ENCODE peak calls at places on chromosome 12, in four cellular contexts. T is activated B cell treated with CpG ODN at 0.5 μM for 24 hours, O is WERI-Rb-1, D is uterus. B is an unnamed sample.

GRCh38 chr12:108578813-108579212 is 16.4 kb downstream of the ISCU start:
- DNase-seq in T (no peak), D (peak), O (no peak), B (no peak)

GRCh38 chr12:115306380-115306779 is 622.4 kb upstream of the TBX3 start:
- DNase-seq in D (no peak), T (no peak), O (no peak), B (no peak)

GRCh38 chr12:55723516-55724225 is 3.5 kb downstream of the RDH5 start:
- DNase-seq in D (no peak), T (no peak), O (no peak), B (no peak)

GRCh38 chr12:128813392-128813791 is 10.4 kb downstream of the SLC15A4 start:
- DNase-seq in O (no peak), D (no peak), T (no peak), B (no peak)

GRCh38 chr12:48329199-48329939 is 21.4 kb downstream of the ZNF641 start:
- DNase-seq in T (no peak), D (no peak), O (no peak), B (no peak)

GRCh38 chr12:45622210-45622937 is 107.1 kb upstream of the ARID2 start:
- DNase-seq in O (no peak), D (no peak), T (no peak), B (no peak)

GRCh38 chr12:7068240-7068993 is 7.9 kb downstream of the C1S start:
- DNase-seq in O (peak), T (no peak), D (no peak), B (no peak)

GRCh38 chr12:45189766-45190403 is 26.0 kb upstream of the ANO6 start:
- DNase-seq in O (no peak), D (no peak), T (no peak), B (no peak)

GRCh38 chr12:104502662-104503061 is 45.9 kb downstream of the CHST11 start:
- DNase-seq in O (no peak), D (no peak), T (no peak), B (no peak)

GRCh38 chr12:96766232-96766631 is 140.8 kb upstream of the NEDD1 start:
- DNase-seq in O (no peak), D (no peak), T (no peak), B (no peak)

GRCh38 chr12:3924761-3925160 is 51.6 kb upstream of the PARP11 start:
- DNase-seq in D (no peak), O (no peak), T (no peak), B (no peak)

GRCh38 chr12:93387780-93388179 is 10.1 kb downstream of the NUDT4 start:
- DNase-seq in O (no peak), T (no peak), D (no peak), B (no peak)

GRCh38 chr12:65949986-65950385 is 125.7 kb downstream of the HMGA2 start:
- DNase-seq in T (no peak), O (no peak), D (no peak), B (no peak)

GRCh38 chr12:96327346-96327745 is 72.9 kb downstream of the CDK17 start:
- DNase-seq in O (no peak), T (no peak), D (no peak), B (no peak)

GRCh38 chr12:9134981-9135628 is 19.4 kb upstream of the A2M start:
- DNase-seq in D (no peak), T (no peak), O (no peak), B (no peak)

GRCh38 chr12:97275261-97276197 is 187.1 kb upstream of the RMST start:
- DNase-seq in T (no peak), D (no peak), O (no peak), B (peak)

GRCh38 chr12:26088999-26089398 is 35.8 kb downstream of the BHLHE41 start:
- DNase-seq in D (no peak), T (no peak), O (no peak), B (no peak)

GRCh38 chr12:3371018-3371417 is 120.0 kb upstream of the PRMT8 start:
- DNase-seq in T (no peak), O (no peak), D (no peak), B (no peak)

GRCh38 chr12:111074965-111075364 is 154.6 kb upstream of the MYL2 start:
- DNase-seq in T (no peak), D (no peak), O (peak), B (no peak)

GRCh38 chr12:111078731-111079130 is 158.4 kb upstream of the MYL2 start:
- DNase-seq in D (no peak), T (no peak), O (no peak), B (peak)

GRCh38 chr12:111074559-111074958 is 154.2 kb upstream of the MYL2 start:
- DNase-seq in O (no peak), D (no peak), T (no peak), B (no peak)

GRCh38 chr12:111076199-111076598 is 155.8 kb upstream of the MYL2 start:
- DNase-seq in O (no peak), D (no peak), T (no peak), B (no peak)

DNA sequence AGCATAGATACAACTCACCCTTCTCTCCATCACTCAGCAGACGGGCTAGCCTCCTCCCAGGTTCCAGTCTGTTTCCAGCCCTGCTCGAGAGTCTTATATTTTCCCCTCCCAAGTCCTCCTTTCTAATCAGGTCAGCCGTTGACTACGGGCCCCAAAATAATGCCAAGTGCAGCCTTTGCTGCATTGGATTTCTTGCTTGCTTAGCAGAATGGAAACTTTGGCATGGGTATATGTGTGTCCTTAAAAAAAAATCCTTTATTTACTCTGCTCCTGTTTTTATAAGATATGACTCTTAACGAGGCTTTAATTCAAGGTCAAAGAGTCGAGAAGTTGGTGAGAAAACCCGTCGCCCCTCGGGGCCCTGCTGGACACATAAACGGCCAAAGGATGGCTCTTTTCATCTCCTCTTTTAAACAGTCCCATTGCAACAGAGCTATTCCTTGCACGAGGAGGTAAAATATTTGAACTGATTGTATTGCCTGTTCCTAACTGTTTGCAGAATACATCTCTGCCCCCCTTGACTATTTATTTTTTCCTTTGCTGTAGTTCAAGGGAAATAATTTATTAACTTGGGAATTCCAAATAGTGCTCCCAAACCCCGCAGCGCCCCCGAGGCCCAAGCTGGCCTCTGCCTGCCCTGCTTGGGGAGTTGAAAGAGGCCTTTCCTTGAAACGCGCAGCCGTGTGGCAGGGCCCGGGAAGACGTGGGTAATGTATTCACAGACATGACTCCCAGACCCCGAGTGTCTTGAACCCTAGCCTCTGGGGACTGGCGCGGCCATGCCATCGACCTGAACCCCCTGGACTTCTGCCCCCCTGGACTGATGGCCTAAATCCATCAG is 156.5 kb upstream of the MYL2 start:
- DNase-seq in O (no peak), T (no peak), D (no peak), B (peak)
- TF ChIP-seq CTCF in O (no peak), T (no peak), D (no peak), B (no peak)

GRCh38 chr12:69630191-69630590 is 19.5 kb upstream of the LRRC10 start:
- DNase-seq in D (no peak), O (no peak), T (no peak), B (no peak)

GRCh38 chr12:69633061-69633460 is 22.4 kb upstream of the LRRC10 start:
- DNase-seq in D (no peak), O (no peak), T (no peak), B (no peak)
- TF ChIP-seq CTCF in D (no peak), O (peak), T (no peak), B (no peak)

GRCh38 chr12:24625103-24625502 is 323.8 kb downstream of the BCAT1 start:
- DNase-seq in T (no peak), O (no peak), D (no peak), B (no peak)

GRCh38 chr12:24631691-24632090 is 317.2 kb downstream of the BCAT1 start:
- DNase-seq in D (no peak), O (no peak), T (no peak), B (no peak)

GRCh38 chr12:24630446-24630845 is 318.5 kb downstream of the BCAT1 start:
- DNase-seq in T (no peak), O (no peak), D (no peak), B (no peak)
- TF ChIP-seq CTCF in T (no peak), O (no peak), D (no peak), B (no peak)

DNA sequence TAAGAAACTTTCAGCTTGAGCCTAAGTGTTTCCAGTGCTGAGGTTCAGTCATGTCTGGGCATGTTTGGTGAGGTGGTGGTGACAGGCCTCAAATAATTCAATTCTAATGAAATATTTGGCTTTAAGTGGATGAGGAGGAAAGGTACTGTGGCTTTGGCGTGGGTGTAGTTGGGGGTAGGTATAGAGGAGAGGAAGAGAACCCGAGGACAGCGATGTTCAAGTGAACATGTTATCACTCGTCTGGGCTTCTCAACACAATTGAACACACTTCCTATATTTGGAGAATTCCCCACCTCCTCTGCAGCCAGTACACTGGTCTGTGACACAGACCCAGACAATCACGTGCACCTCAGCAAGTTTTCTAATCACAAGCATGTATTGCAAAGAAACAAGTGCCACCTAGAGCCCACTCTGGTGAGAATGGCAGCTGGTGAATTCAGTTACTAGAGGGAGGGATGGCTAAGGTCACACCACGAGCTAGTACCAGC is 53.0 kb downstream of the IFNG-AS1 start:
- DNase-seq in D (no peak), O (peak), T (no peak), B (no peak)
- TF ChIP-seq CTCF in D (no peak), O (peak), T (no peak), B (no peak)

GRCh38 chr12:52230364-52231281 is 2.4 kb upstream of the KRT7 start:
- DNase-seq in T (no peak), D (no peak), O (no peak), B (no peak)
- TF ChIP-seq CTCF in T (no peak), D (no peak), O (no peak), B (no peak)

GRCh38 chr12:43352001-43352400 is 200.0 kb downstream of the ADAMTS20 start:
- DNase-seq in T (no peak), D (no peak), O (no peak), B (no peak)

GRCh38 chr12:43347026-43347425 is 205.0 kb downstream of the ADAMTS20 start:
- DNase-seq in D (no peak), O (no peak), T (no peak), B (peak)

GRCh38 chr12:43345023-43345422 is 207.0 kb downstream of the ADAMTS20 start:
- DNase-seq in O (no peak), T (no peak), D (no peak), B (no peak)

GRCh38 chr12:43348221-43348620 is 203.8 kb downstream of the ADAMTS20 start:
- DNase-seq in T (no peak), D (no peak), O (no peak), B (no peak)

GRCh38 chr12:43349863-43350262 is 202.1 kb downstream of the ADAMTS20 start:
- DNase-seq in O (no peak), D (no peak), T (no peak), B (no peak)
- TF ChIP-seq CTCF in O (no peak), D (no peak), T (no peak), B (no peak)

GRCh38 chr12:122865268-122866231 is 30.3 kb downstream of the HIP1R start:
- DNase-seq in D (no peak), O (peak), T (no peak), B (peak)
- TF ChIP-seq CTCF in D (no peak), O (peak), T (no peak), B (no peak)